ENCODE peak calls at places on chromosomes 3 and 15, in ten cellular contexts. L, Q, D, K, R, T, B, H, J and E are unnamed samples.

GRCh38 chr3:46086083-46086437 is 58.8 kb upstream of the XCR1 start:
- DNase-seq in K (no peak), D (no peak), Q (no peak), H (no peak), L (no peak), B (peak; percentile 38), T (no peak), J (no peak), R (no peak), E (no peak)

GRCh38 chr15:33882921-33883320 is 85.4 kb upstream of the CHRM5 start:
- DNase-seq in Q (no peak), L (no peak), T (no peak), K (no peak), B (no peak), J (no peak), D (no peak), H (no peak), R (no peak), E (no peak)

GRCh38 chr15:99726333-99726732 is 6.9 kb downstream of the LYSMD4 start:
- DNase-seq in H (no peak), Q (no peak), J (no peak), R (no peak), D (no peak), T (no peak), K (no peak), L (no peak), B (no peak), E (no peak)

GRCh38 chr3:17645074-17645698 is 97.2 kb downstream of the TBC1D5 start:
- DNase-seq in T (no peak), J (peak; percentile 21), D (peak; percentile 28), K (peak; percentile 75), B (no peak), Q (peak; percentile 68), L (no peak), H (no peak), R (no peak), E (peak; percentile 79)

GRCh38 chr3:9316881-9317341 is 45.9 kb upstream of the THUMPD3 start:
- DNase-seq in H (no peak), J (peak; percentile 49), K (no peak), Q (no peak), L (no peak), D (no peak), B (peak; percentile 63), R (no peak), T (no peak), E (peak; percentile 15)

GRCh38 chr15:40845511-40846284 is 1.9 kb downstream of the SPINT1 start:
- DNase-seq in L (peak; percentile 76), D (no peak), K (peak; percentile 37), H (peak; percentile 82), J (no peak), R (no peak), T (no peak), B (no peak), Q (no peak), E (no peak)

GRCh38 chr3:8319935-8320634 is 181.5 kb upstream of the LMCD1 start:
- DNase-seq in H (no peak), R (no peak), K (no peak), J (no peak), D (no peak), Q (no peak), T (no peak), L (no peak), B (no peak), E (no peak)

GRCh38 chr3:120198305-120198878 is 86.6 kb downstream of the GPR156 start:
- DNase-seq in Q (no peak), D (no peak), H (no peak), L (no peak), R (no peak), T (no peak), K (peak; percentile 1), B (no peak), J (no peak), E (no peak)

GRCh38 chr3:158104346-158105020 is 1.7 kb downstream of the SHOX2 start:
- DNase-seq in H (no peak), R (no peak), T (no peak), K (no peak), L (no peak), J (no peak), B (no peak), D (no peak), Q (no peak), E (no peak)
- H3K27me3 ChIP-seq in H (peaks cover 3% of the 10 kb centered on the region), R (no peaks in the 10 kb centered on the region), T (peaks cover 100% of the 10 kb centered on the region), K (no peaks in the 10 kb centered on the region), L (peaks cover 18% of the 10 kb centered on the region), J (peaks cover 3% of the 10 kb centered on the region), B (peaks cover 65% of the 10 kb centered on the region), D (no peaks in the 10 kb centered on the region), Q (peaks cover 100% of the 10 kb centered on the region), E (no peaks in the 10 kb centered on the region)

GRCh38 chr15:74175271-74176191 is 2.0 kb downstream of the ISLR start:
- DNase-seq in L (no peak), K (no peak), R (peak; percentile 65), T (no peak), D (peak; percentile 30), B (no peak), J (no peak), Q (no peak), H (peak; percentile 42), E (no peak)

GRCh38 chr15:74173545-74174215 is at the start of gene ISLR:
- DNase-seq in Q (no peak), J (peak; percentile 47), D (peak; percentile 59), B (no peak), L (no peak), R (peak; percentile 87), H (peak; percentile 48), K (no peak), T (no peak), E (peak; percentile 67)

GRCh38 chr15:74174966-74175270 is 1.4 kb downstream of the ISLR start:
- DNase-seq in K (no peak), Q (no peak), J (no peak), T (no peak), B (no peak), H (no peak), L (no peak), R (peak; percentile 76), D (peak; percentile 30), E (no peak)

GRCh38 chr15:74172751-74173544 is 562 bp upstream of the ISLR start:
- DNase-seq in T (no peak), H (peak; percentile 56), K (peak; percentile 14), Q (peak; percentile 23), R (peak; percentile 93), B (peak; percentile 78), J (peak; percentile 71), D (peak; percentile 61), L (peak; percentile 40), E (peak; percentile 71)

DNA sequence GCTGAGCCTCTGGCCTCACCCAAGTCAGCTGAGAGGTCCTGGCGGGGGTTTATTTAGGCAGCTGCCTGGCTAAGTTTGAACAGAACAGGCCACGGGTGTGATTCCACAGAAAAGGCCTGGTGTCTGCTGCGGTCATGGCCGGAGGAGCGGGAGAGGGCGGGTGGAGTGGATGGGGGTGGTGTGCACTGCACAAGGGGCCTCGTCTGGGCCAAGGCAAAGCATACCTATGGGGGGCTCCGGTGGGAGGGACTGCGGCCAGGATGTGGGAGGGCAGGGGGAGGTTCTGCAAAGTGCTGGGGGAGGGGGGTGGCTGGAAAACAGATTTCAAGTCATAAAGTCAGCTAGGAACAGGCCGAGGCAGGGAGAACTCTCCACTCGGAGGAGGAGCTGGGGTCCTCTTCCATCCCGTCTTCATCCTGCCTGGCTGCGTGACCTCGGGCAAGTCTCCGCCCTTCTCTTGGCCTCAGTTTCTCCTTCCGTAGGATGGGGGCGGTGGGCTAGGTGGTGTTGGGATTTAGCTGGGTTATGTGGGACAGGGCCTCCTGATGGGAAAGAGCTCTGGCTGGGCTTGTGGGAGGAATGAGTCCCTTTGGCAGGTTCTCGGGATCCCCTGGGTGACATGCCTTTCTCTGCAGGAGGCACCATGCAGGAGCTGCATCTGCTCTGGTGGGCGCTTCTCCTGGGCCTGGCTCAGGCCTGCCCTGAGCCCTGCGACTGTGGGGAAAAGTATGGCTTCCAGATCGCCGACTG is 881 bp downstream of the ISLR start:
- DNase-seq in L (no peak), R (peak; percentile 86), Q (no peak), H (peak; percentile 44), J (peak; percentile 81), K (no peak), D (peak; percentile 63), T (no peak), B (no peak), E (peak; percentile 90)
- H3K27me3 ChIP-seq in L (no peaks in the 10 kb centered on the region), R (no peaks in the 10 kb centered on the region), Q (no peaks in the 10 kb centered on the region), H (no peaks in the 10 kb centered on the region), J (no peaks in the 10 kb centered on the region), K (peaks cover 78% of the 10 kb centered on the region), D (no peaks in the 10 kb centered on the region), T (peaks cover 3% of the 10 kb centered on the region), B (no peaks in the 10 kb centered on the region), E (no peaks in the 10 kb centered on the region)

GRCh38 chr3:39277893-39278615 is 1.8 kb downstream of the CX3CR1 start:
- DNase-seq in H (no peak), T (no peak), B (no peak), D (no peak), K (no peak), J (no peak), R (no peak), Q (no peak), L (no peak), E (no peak)

GRCh38 chr3:39275963-39276593 is 3.8 kb downstream of the CX3CR1 start:
- DNase-seq in R (no peak), K (no peak), B (no peak), H (no peak), L (no peak), D (no peak), T (no peak), J (no peak), Q (no peak), E (no peak)

GRCh38 chr3:39275052-39275451 is 4.8 kb downstream of the CX3CR1 start:
- DNase-seq in H (no peak), Q (no peak), J (no peak), R (no peak), B (no peak), L (no peak), D (no peak), K (no peak), T (no peak), E (no peak)

GRCh38 chr3:39278616-39278935 is 1.3 kb downstream of the CX3CR1 start:
- DNase-seq in H (no peak), D (no peak), B (no peak), K (no peak), L (no peak), T (no peak), J (no peak), R (no peak), Q (no peak), E (no peak)

DNA sequence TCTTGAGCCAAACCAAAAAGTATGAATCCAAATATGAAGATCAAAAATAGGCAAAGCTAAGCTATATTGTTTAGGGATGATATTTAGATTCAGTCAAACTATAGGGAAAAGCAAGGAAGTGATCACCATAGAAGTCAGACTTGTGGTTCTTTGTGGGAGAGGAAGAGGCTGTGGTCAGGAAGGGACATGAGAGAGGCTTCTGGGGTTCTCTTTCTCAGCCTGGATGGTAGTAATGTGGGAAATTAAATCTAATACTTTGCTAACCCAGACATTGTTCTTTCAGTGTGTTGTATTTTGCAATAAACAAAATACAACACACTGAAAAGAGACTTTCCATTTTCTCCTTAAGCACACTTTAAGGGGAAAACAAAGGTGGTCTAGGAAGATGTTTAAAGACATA is 3.1 kb downstream of the CX3CR1 start:
- DNase-seq in L (no peak), R (no peak), T (no peak), K (no peak), Q (no peak), H (no peak), J (no peak), B (no peak), D (no peak), E (no peak)
- H3K27me3 ChIP-seq in L (no peaks in the 10 kb centered on the region), R (no peaks in the 10 kb centered on the region), T (no peaks in the 10 kb centered on the region), K (peaks cover 38% of the 10 kb centered on the region), Q (no peaks in the 10 kb centered on the region), H (no peaks in the 10 kb centered on the region), J (no peaks in the 10 kb centered on the region), B (no peaks in the 10 kb centered on the region), D (peaks cover 8% of the 10 kb centered on the region), E (no peaks in the 10 kb centered on the region)

GRCh38 chr3:133894334-133895207 is 1.1 kb downstream of the RAB6B start:
- DNase-seq in R (no peak), J (no peak), Q (peak; percentile 12), B (no peak), H (no peak), K (peak; percentile 50), D (peak; percentile 76), L (no peak), T (no peak), E (no peak)

GRCh38 chr3:133895208-133896001 is at the start of gene RAB6B:
- DNase-seq in H (no peak), L (no peak), J (peak; percentile 56), B (no peak), R (no peak), D (peak; percentile 96), T (no peak), Q (peak; percentile 81), K (peak; percentile 65), E (peak; percentile 64)

GRCh38 chr3:133892546-133893231 is 3.0 kb downstream of the RAB6B start:
- DNase-seq in J (peak; percentile 67), R (no peak), Q (no peak), D (no peak), L (no peak), B (peak; percentile 56), K (peak; percentile 81), T (no peak), H (no peak), E (no peak)

GRCh38 chr3:133891662-133892389 is 3.9 kb downstream of the RAB6B start:
- DNase-seq in T (no peak), Q (no peak), B (peak; percentile 49), R (no peak), K (no peak), H (no peak), D (no peak), J (no peak), L (no peak), E (no peak)

DNA sequence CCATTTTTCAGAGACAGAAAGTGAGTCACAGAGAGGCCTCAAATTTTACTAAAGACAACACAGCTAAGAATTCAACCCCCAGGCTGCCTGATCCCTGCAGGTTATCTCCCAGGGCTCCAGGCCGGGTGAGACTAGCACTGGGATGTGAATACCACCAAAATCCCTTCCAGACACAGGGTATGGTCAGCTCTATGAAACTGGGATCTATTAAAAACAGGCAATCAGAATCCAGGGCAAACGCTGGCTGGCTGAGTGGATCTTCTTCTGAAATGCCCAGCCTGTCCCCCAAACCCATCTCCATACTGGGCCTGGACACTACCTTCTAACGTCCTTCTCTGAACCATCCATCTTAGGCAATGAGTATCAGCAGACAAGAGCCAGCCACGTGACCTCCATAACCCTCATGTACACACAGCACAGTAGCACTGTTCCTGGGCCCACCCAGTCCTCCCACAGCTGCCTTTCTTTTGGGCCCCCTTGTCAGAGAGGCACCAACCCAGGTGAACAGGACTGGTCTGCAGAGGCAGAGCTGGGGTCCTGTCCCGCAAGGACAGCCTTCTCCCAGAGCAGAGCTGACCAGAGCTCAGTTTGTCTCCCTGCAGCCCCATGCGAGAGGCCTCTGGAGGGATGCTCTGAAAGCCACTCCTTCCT is 1.9 kb downstream of the RAB6B start:
- DNase-seq in J (no peak), B (peak; percentile 18), D (no peak), H (no peak), L (no peak), Q (no peak), K (no peak), T (no peak), R (no peak), E (no peak)
- H3K27me3 ChIP-seq in J (no peaks in the 10 kb centered on the region), B (no peaks in the 10 kb centered on the region), D (peaks cover 10% of the 10 kb centered on the region), H (no peaks in the 10 kb centered on the region), L (no peaks in the 10 kb centered on the region), Q (peaks cover 74% of the 10 kb centered on the region), K (peaks cover 6% of the 10 kb centered on the region), T (peaks cover 40% of the 10 kb centered on the region), R (no peaks in the 10 kb centered on the region), E (no peaks in the 10 kb centered on the region)